ENCODE peak calls at places on chromosomes 2 and 18, in four cellular contexts. V, N, S and G are unnamed samples.

GRCh38 chr2:173997779-173998178 is 32.6 kb upstream of the SP3 start:
- DNase-seq in V (no peak), N (no peak), S (no peak), G (peak; percentile 29)

GRCh38 chr2:20209373-20210109 is 15.4 kb downstream of the SDC1 start:
- DNase-seq in V (no peak), N (peak; percentile 59), S (no peak), G (no peak)

GRCh38 chr2:207317358-207317984 is 151.7 kb upstream of the KLF7 start:
- DNase-seq in V (no peak), N (no peak), S (no peak), G (no peak)

GRCh38 chr2:79547568-79547967 is 34.7 kb downstream of the CTNNA2 start:
- DNase-seq in V (no peak), N (no peak), S (no peak), G (no peak)

GRCh38 chr2:131042161-131042775 is 51.0 kb downstream of the FAM168B start:
- DNase-seq in V (no peak), N (no peak), S (no peak), G (no peak)

GRCh38 chr18:22210331-22210754 is 41.0 kb downstream of the GATA6 start:
- DNase-seq in V (no peak), N (no peak), S (no peak), G (no peak)

GRCh38 chr18:75384144-75384543 is 43.4 kb downstream of the SMIM21 start:
- DNase-seq in V (no peak), N (no peak), S (no peak), G (no peak)

GRCh38 chr2:161913865-161914264 is 160.2 kb downstream of the DPP4 start:
- DNase-seq in V (no peak), N (no peak), S (no peak), G (no peak)

GRCh38 chr2:189171956-189172609 is 7.5 kb downstream of the COL5A2 start:
- DNase-seq in V (no peak), N (no peak), S (no peak), G (no peak)

GRCh38 chr2:124607679-124608078 is 582.6 kb downstream of the CNTNAP5 start:
- DNase-seq in V (no peak), N (no peak), S (no peak), G (no peak)

GRCh38 chr18:9825571-9826073 is 60.2 kb upstream of the TXNDC2 start:
- DNase-seq in V (no peak), N (no peak), S (no peak), G (peak; percentile 96)

GRCh38 chr18:58345064-58345463 is 283.8 kb downstream of the ALPK2 start:
- DNase-seq in V (no peak), N (no peak), S (no peak), G (no peak)

GRCh38 chr2:160584972-160585494 is 91.4 kb upstream of the RBMS1 start:
- DNase-seq in V (no peak), N (peak; percentile 44), S (no peak), G (no peak)

GRCh38 chr2:241226723-241227634 is 38.5 kb downstream of the ANO7 start:
- DNase-seq in V (no peak), N (no peak), S (no peak), G (no peak)

GRCh38 chr2:232741284-232741683 is 35.1 kb downstream of the KCNJ13 start:
- DNase-seq in V (no peak), N (no peak), S (no peak), G (no peak)

GRCh38 chr2:56240210-56240609 is 56.4 kb downstream of the CCDC85A start:
- DNase-seq in V (no peak), N (no peak), S (no peak), G (no peak)

GRCh38 chr2:24084386-24085375 is at the start of gene TP53I3:
- DNase-seq in V (peak; percentile 97), N (peak; percentile 95), S (peak; percentile 93), G (peak; percentile 76)

GRCh38 chr2:219269362-219270054 is 9.7 kb upstream of the DNAJB2 start:
- DNase-seq in V (no peak), N (peak; percentile 69), S (no peak), G (no peak)

GRCh38 chr2:47087051-47087450 is 68.1 kb downstream of the STPG4 start:
- DNase-seq in V (no peak), N (no peak), S (no peak), G (no peak)

GRCh38 chr2:81976998-81977397 is 1672.4 kb upstream of the LRRTM1 start:
- DNase-seq in V (no peak), N (no peak), S (no peak), G (no peak)

GRCh38 chr2:79860233-79861058 is 347.6 kb downstream of the CTNNA2 start:
- DNase-seq in V (no peak), N (no peak), S (no peak), G (peak; percentile 5)